ENCODE peak calls at places on chromosomes 7 and 10, in seven cellular contexts. V is progenitor cell of endocrine pancreas, J is MM.1S, G is astrocyte of the spinal cord, M is non-pigmented ciliary epithelial cell, L is Calu3, A is midbrain. D is an unnamed sample.

GRCh38 chr10:103712898-103713498 is 142.4 kb downstream of the SH3PXD2A start:
- DNase-seq in V (peak), G (peak), M (no peak), A (peak), L (peak), J (peak), D (peak)

GRCh38 chr7:116561697-116562483 is 37.1 kb downstream of the CAV1 start:
- DNase-seq in L (no peak), M (no peak), G (peak), J (no peak), V (no peak), A (no peak), D (no peak)

GRCh38 chr7:7103343-7104313 is 78.7 kb upstream of the C1GALT1 start:
- DNase-seq in A (peak), J (peak), G (peak), V (no peak), L (peak), M (peak), D (peak)

GRCh38 chr10:89695307-89695706 is 6.1 kb upstream of the KIF20B start:
- DNase-seq in L (no peak), V (no peak), J (no peak), A (no peak), M (no peak), G (no peak), D (no peak)

GRCh38 chr7:151077705-151078232 is 2.8 kb downstream of the FASTK start:
- DNase-seq in A (no peak), M (no peak), L (no peak), V (no peak), G (no peak), J (no peak), D (no peak)

GRCh38 chr10:87613766-87614165 is 45.9 kb upstream of the PAPSS2 start:
- DNase-seq in V (no peak), A (no peak), M (no peak), J (no peak), L (no peak), G (no peak), D (no peak)

GRCh38 chr7:22364910-22365309 is 8.0 kb upstream of the RAPGEF5 start:
- DNase-seq in L (no peak), A (no peak), M (no peak), G (no peak), J (no peak), V (no peak), D (no peak)

GRCh38 chr10:83515001-83515400 is 624.3 kb upstream of the GHITM start:
- DNase-seq in L (no peak), A (no peak), J (no peak), V (no peak), M (no peak), G (no peak), D (no peak)

GRCh38 chr10:1015688-1016087 is 10.0 kb downstream of the IDI2 start:
- DNase-seq in L (no peak), G (no peak), A (no peak), V (no peak), M (no peak), J (no peak), D (no peak)

GRCh38 chr10:2508971-2509605 is 558.3 kb upstream of the PFKP start:
- DNase-seq in G (peak), V (no peak), L (no peak), J (no peak), A (no peak), M (peak), D (no peak)